ENCODE peak calls at places on chromosome 9, in seven cellular contexts. G, Y, U, M, H, J and E are unnamed samples.

GRCh38 chr9:95780121-95780520 is 95.4 kb upstream of the ERCC6L2 start:
- DNase-seq in G (no peak), Y (no peak), U (no peak), M (no peak), H (no peak), J (no peak), E (no peak)

GRCh38 chr9:72462340-72462739 is 59.1 kb upstream of the TMC1 start:
- DNase-seq in G (no peak), Y (no peak), U (no peak), M (no peak), H (peak; percentile 40), J (no peak), E (no peak)

GRCh38 chr9:87812375-87813118 is 70.1 kb upstream of the SPATA31E1 start:
- DNase-seq in G (no peak), Y (no peak), U (no peak), M (no peak), H (peak; percentile 74), J (peak; percentile 23), E (no peak)

GRCh38 chr9:69141851-69142250 is 32.2 kb upstream of the TJP2 start:
- DNase-seq in G (no peak), Y (no peak), U (no peak), M (no peak), H (no peak), J (no peak), E (no peak)

GRCh38 chr9:98172604-98173003 is 19.8 kb downstream of the CORO2A start:
- DNase-seq in G (no peak), Y (no peak), U (peak; percentile 21), M (no peak), H (no peak), J (no peak), E (no peak)

GRCh38 chr9:20209421-20210340 is 412.6 kb downstream of the MLLT3 start:
- DNase-seq in G (no peak), Y (no peak), U (no peak), M (no peak), H (no peak), J (no peak), E (no peak)

GRCh38 chr9:36548454-36548853 is 24.2 kb upstream of the MELK start:
- DNase-seq in G (no peak), Y (no peak), U (no peak), M (no peak), H (no peak), J (no peak), E (no peak)

GRCh38 chr9:98819231-98819630 is 11.8 kb downstream of the GALNT12 start:
- DNase-seq in G (no peak), Y (no peak), U (no peak), M (no peak), H (no peak), J (no peak), E (no peak)

GRCh38 chr9:37676411-37676830 is 25.7 kb downstream of the FRMPD1 start:
- DNase-seq in G (no peak), Y (no peak), U (no peak), M (no peak), H (no peak), J (no peak), E (no peak)

GRCh38 chr9:38380872-38381534 is 11.5 kb upstream of the ALDH1B1 start:
- DNase-seq in G (no peak), Y (no peak), U (peak; percentile 42), M (no peak), H (no peak), J (no peak), E (no peak)

GRCh38 chr9:83754383-83754977 is 46.7 kb upstream of the UBQLN1 start:
- DNase-seq in G (no peak), Y (no peak), U (no peak), M (no peak), H (no peak), J (no peak), E (no peak)

GRCh38 chr9:79247021-79247420 is 324.7 kb upstream of the TLE4 start:
- DNase-seq in G (no peak), Y (no peak), U (no peak), M (no peak), H (no peak), J (no peak), E (no peak)

GRCh38 chr9:16336833-16337232 is 533.6 kb downstream of the BNC2 start:
- DNase-seq in G (no peak), Y (no peak), U (no peak), M (no peak), H (no peak), J (no peak), E (no peak)

GRCh38 chr9:33468797-33469621 is 4.7 kb downstream of the NOL6 start:
- DNase-seq in G (no peak), Y (no peak), U (peak; percentile 36), M (no peak), H (no peak), J (no peak), E (no peak)

GRCh38 chr9:2966846-2967372 is 123.0 kb upstream of the PUM3 start:
- DNase-seq in G (peak; percentile 4), Y (no peak), U (no peak), M (no peak), H (no peak), J (no peak), E (no peak)

GRCh38 chr9:116434314-116434713 is 252.8 kb upstream of the TRIM32 start:
- DNase-seq in G (no peak), Y (no peak), U (no peak), M (no peak), H (no peak), J (no peak), E (no peak)

GRCh38 chr9:127979333-127980055 is 1.3 kb downstream of the EEIG1 start:
- DNase-seq in G (peak; percentile 18), Y (no peak), U (peak; percentile 85), M (peak; percentile 69), H (peak; percentile 48), J (no peak), E (no peak)

GRCh38 chr9:76866689-76867088 is 39.2 kb downstream of the PRUNE2 start:
- DNase-seq in G (no peak), Y (no peak), U (no peak), M (no peak), H (peak; percentile 69), J (peak; percentile 80), E (peak; percentile 16)

GRCh38 chr9:83154087-83154736 is 91.3 kb upstream of the RASEF start:
- DNase-seq in G (no peak), Y (no peak), U (no peak), M (peak; percentile 2), H (peak; percentile 4), J (peak; percentile 1), E (no peak)

GRCh38 chr9:130417602-130418001 is 27.2 kb upstream of the ASS1 start:
- DNase-seq in G (no peak), Y (no peak), U (no peak), M (no peak), H (no peak), J (no peak), E (no peak)

GRCh38 chr9:114718801-114719221 is 36.8 kb upstream of the TEX48 start:
- DNase-seq in G (no peak), Y (no peak), U (no peak), M (peak; percentile 50), H (no peak), J (no peak), E (no peak)

GRCh38 chr9:35380619-35381018 is 109.3 kb upstream of the RUSC2 start:
- DNase-seq in G (no peak), Y (no peak), U (no peak), M (no peak), H (no peak), J (no peak), E (no peak)

GRCh38 chr9:81526587-81526986 is 162.8 kb downstream of the TLE1 start:
- DNase-seq in G (no peak), Y (no peak), U (no peak), M (no peak), H (peak; percentile 58), J (peak; percentile 30), E (no peak)

GRCh38 chr9:98502976-98503325 is 205.8 kb downstream of the GABBR2 start:
- DNase-seq in G (no peak), Y (no peak), U (no peak), M (no peak), H (peak; percentile 79), J (peak; percentile 5), E (no peak)

GRCh38 chr9:4297795-4298254 is 2.0 kb downstream of the GLIS3 start:
- DNase-seq in G (peak; percentile 66), Y (no peak), U (peak; percentile 88), M (peak; percentile 32), H (peak; percentile 93), J (peak; percentile 32), E (peak; percentile 25)

GRCh38 chr9:110125207-110125751 is 82.7 kb downstream of the C9orf152 start:
- DNase-seq in G (peak; percentile 65), Y (no peak), U (peak; percentile 97), M (no peak), H (peak; percentile 99), J (peak; percentile 97), E (peak; percentile 71)

GRCh38 chr9:24189986-24190385 is 355.7 kb downstream of the IZUMO3 start:
- DNase-seq in G (no peak), Y (no peak), U (no peak), M (no peak), H (no peak), J (no peak), E (no peak)

GRCh38 chr9:133742849-133743444 is 4.8 kb upstream of the SARDH start:
- DNase-seq in G (peak; percentile 93), Y (no peak), U (peak; percentile 85), M (peak; percentile 45), H (peak; percentile 71), J (peak; percentile 17), E (no peak)

GRCh38 chr9:121596515-121596914 is 54.9 kb upstream of the DAB2IP start:
- DNase-seq in G (no peak), Y (no peak), U (no peak), M (no peak), H (no peak), J (no peak), E (no peak)

GRCh38 chr9:125763373-125763772 is 16.2 kb downstream of the PBX3 start:
- DNase-seq in G (no peak), Y (no peak), U (no peak), M (no peak), H (peak; percentile 67), J (no peak), E (no peak)

GRCh38 chr9:7094052-7094451 is 336.3 kb downstream of the KDM4C start:
- DNase-seq in G (no peak), Y (no peak), U (no peak), M (no peak), H (peak; percentile 33), J (no peak), E (no peak)

GRCh38 chr9:92463989-92464388 is 18.3 kb downstream of the ASPN start:
- DNase-seq in G (no peak), Y (no peak), U (no peak), M (no peak), H (peak; percentile 82), J (peak; percentile 69), E (no peak)

GRCh38 chr9:136325354-136325753 is 2.0 kb upstream of the GPSM1 start:
- DNase-seq in G (no peak), Y (no peak), U (no peak), M (no peak), H (no peak), J (no peak), E (no peak)